ENCODE peak calls at places on chromosomes 12 and 14, in ten cellular contexts. P is astrocyte, C is AG10803, O is HCT116, V is Peyer's patch, U is thyroid gland, S is A549, R is pancreas, B is bronchial epithelial cell, N is heart left ventricle. W is an unnamed sample.
A peak's percentile ranks its signal among the peaks of the same experiment; 100 is the strongest.

GRCh38 chr14:74591899-74592298 is 20.1 kb downstream of the LTBP2 start:
- DNase-seq in P (no peak), C (peak; percentile 65), O (no peak), V (no peak), U (peak; percentile 89), S (no peak), R (no peak), B (no peak), N (peak; percentile 51), W (no peak)

GRCh38 chr14:20328705-20329104 is 4.4 kb downstream of the CCNB1IP1 start:
- DNase-seq in P (no peak), C (no peak), O (no peak), V (no peak), U (no peak), S (no peak), R (no peak), B (no peak), N (no peak), W (no peak)

GRCh38 chr12:64733857-64734256 is 25.3 kb downstream of the GNS start:
- DNase-seq in P (no peak), C (peak; percentile 15), O (peak; percentile 23), V (no peak), U (peak; percentile 59), S (peak; percentile 28), R (no peak), B (peak; percentile 95), N (peak; percentile 88), W (no peak)

GRCh38 chr14:92952497-92953298 is 29.7 kb downstream of the CHGA start:
- DNase-seq in P (no peak), C (no peak), O (no peak), V (no peak), U (no peak), S (no peak), R (no peak), B (no peak), N (peak; percentile 68), W (no peak)

GRCh38 chr12:127903146-127903545 is 363.8 kb upstream of the TMEM132C start:
- DNase-seq in P (peak; percentile 74), C (peak; percentile 86), O (no peak), V (no peak), U (peak; percentile 15), S (no peak), R (no peak), B (no peak), N (no peak), W (no peak)

GRCh38 chr14:63045612-63046320 is 508 bp upstream of the KCNH5 start:
- DNase-seq in P (peak; percentile 39), C (peak; percentile 1), O (no peak), V (no peak), U (peak; percentile 3), S (peak; percentile 21), R (peak; percentile 65), B (no peak), N (no peak), W (no peak)

GRCh38 chr12:22083167-22083566 is 37.1 kb downstream of the CMAS start:
- DNase-seq in P (peak; percentile 19), C (peak; percentile 38), O (peak; percentile 12), V (no peak), U (no peak), S (no peak), R (no peak), B (peak; percentile 50), N (no peak), W (no peak)

GRCh38 chr14:64387232-64387737 is 868 bp upstream of the MTHFD1 start:
- DNase-seq in P (peak; percentile 20), C (peak; percentile 32), O (no peak), V (no peak), U (peak; percentile 9), S (peak; percentile 41), R (no peak), B (peak; percentile 10), N (no peak), W (no peak)

GRCh38 chr14:20662968-20663731 is 21.2 kb upstream of the RNASE4 start:
- DNase-seq in P (peak; percentile 6), C (peak; percentile 52), O (peak; percentile 92), V (peak; percentile 88), U (peak; percentile 45), S (peak; percentile 74), R (peak; percentile 74), B (peak; percentile 85), N (no peak), W (peak; percentile 74)

GRCh38 chr14:51310453-51311074 is 70.5 kb downstream of the TMX1 start:
- DNase-seq in P (peak; percentile 87), C (peak; percentile 88), O (no peak), V (no peak), U (no peak), S (no peak), R (no peak), B (no peak), N (no peak), W (no peak)

GRCh38 chr14:96122496-96122895 is 82.1 kb upstream of the BDKRB2 start:
- DNase-seq in P (peak; percentile 18), C (no peak), O (no peak), V (no peak), U (no peak), S (no peak), R (no peak), B (no peak), N (no peak), W (no peak)

GRCh38 chr12:51846911-51847829 is 1.3 kb downstream of the FIGNL2 start:
- DNase-seq in P (no peak), C (no peak), O (no peak), V (peak; percentile 72), U (peak; percentile 34), S (peak; percentile 62), R (peak; percentile 72), B (no peak), N (peak; percentile 60), W (no peak)

DNA sequence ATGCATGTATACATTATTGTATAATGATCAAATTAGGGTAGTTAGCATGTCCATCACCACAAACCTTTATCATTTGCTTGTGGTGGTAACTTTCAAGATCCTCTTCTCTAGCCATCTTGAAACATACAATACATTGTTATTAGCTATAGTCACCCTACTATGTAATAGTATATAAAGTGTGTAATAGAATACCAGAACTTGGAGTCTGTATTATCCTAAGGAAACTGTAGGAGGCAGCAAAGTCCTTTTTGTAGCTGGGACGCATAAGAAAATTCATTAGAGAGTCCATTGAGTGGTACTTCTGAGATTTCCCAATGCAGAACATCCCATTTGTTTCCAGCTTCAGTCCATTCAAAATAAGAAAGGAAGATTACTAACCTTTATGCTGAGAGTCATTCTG is 325.9 kb upstream of the LRFN5 start:
- DNase-seq in P (no peak), C (no peak), O (no peak), V (no peak), U (no peak), S (no peak), R (no peak), B (peak; percentile 0), N (no peak), W (no peak)
- TF ChIP-seq CTCF in P (no peak), C (peak; percentile 10), O (no peak), V (no peak), U (no peak), S (no peak), R (no peak), B (no peak), N (no peak), W (no peak)

GRCh38 chr14:100708349-100709217 is 18.1 kb upstream of the DLK1 start:
- DNase-seq in P (no peak), C (no peak), O (peak; percentile 35), V (no peak), U (peak; percentile 63), S (no peak), R (peak; percentile 81), B (peak; percentile 32), N (peak; percentile 78), W (peak; percentile 68)

GRCh38 chr14:100711117-100711462 is 15.6 kb upstream of the DLK1 start:
- DNase-seq in P (no peak), C (no peak), O (no peak), V (no peak), U (no peak), S (no peak), R (peak; percentile 73), B (no peak), N (peak; percentile 49), W (no peak)

GRCh38 chr14:100710391-100711116 is 16.1 kb upstream of the DLK1 start:
- DNase-seq in P (no peak), C (no peak), O (no peak), V (no peak), U (no peak), S (no peak), R (no peak), B (no peak), N (no peak), W (no peak)

GRCh38 chr14:100709956-100710284 is 16.8 kb upstream of the DLK1 start:
- DNase-seq in P (no peak), C (no peak), O (no peak), V (no peak), U (no peak), S (no peak), R (no peak), B (no peak), N (no peak), W (no peak)

GRCh38 chr14:100709252-100709955 is 17.3 kb upstream of the DLK1 start:
- DNase-seq in P (no peak), C (no peak), O (no peak), V (no peak), U (peak; percentile 6), S (peak; percentile 26), R (no peak), B (no peak), N (no peak), W (no peak)
- H3K4me3 ChIP-seq in P (peak overlapping the region; percentile 51), C (no peak overlapping the region), O (no peak overlapping the region), V (no peak overlapping the region), U (no peak overlapping the region), S (no peak overlapping the region), R (no peak overlapping the region), B (no peak overlapping the region), N (no peak overlapping the region), W (no peak overlapping the region)

DNA sequence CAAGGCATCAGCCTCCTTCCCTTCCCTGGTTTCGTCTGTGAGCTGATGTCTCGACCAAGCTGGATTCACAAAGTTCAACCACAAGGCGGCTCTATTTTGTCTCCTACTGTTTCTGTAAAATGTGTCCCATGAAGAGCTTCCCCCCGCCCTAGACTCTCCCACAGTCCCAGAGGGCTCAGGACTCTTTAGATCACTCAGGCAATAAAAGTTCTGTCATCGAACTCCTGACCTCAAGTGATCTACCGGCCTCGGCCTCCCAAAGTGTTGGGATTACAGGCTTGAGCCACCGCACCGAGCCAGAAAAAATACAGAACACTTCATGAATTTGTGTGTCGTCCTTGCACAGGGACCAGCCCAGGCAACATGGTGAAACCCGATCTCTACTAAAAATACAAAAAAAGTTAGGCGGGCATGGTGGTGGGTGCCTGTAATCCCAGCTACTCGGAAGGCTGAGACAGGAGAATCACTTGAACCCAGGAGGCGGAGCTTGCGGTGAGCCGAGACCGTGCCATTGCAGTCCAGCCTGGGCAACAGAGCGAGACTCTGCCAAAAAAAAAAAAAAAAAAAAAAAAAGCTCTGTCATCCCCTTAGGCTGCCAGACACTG is 149.4 kb downstream of the BCL11B start:
- DNase-seq in P (no peak), C (no peak), O (no peak), V (no peak), U (no peak), S (no peak), R (no peak), B (no peak), N (no peak), W (peak; percentile 14)
- TF ChIP-seq CTCF in P (no peak), C (no peak), O (peak; percentile 14), V (no peak), U (no peak), S (no peak), R (no peak), B (no peak), N (no peak), W (no peak)

DNA sequence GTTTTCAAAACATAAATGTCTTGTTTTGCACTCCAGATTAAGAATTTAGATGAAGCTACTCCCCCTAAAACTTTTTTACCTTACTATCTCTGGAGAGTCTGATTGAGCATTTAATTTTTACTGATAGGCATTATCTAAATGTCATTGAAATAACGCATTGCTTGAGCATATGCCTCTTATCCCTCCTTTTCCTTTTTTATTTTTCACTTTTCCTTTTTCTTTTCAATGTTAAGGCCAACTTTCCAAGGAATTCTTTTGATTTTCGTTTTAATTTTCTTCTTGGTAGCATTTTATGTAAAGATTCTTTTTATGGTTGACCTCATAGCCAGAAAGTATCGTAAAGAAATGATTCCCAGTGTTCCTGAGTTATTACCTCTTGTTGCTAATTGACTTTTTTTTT is 2.9 kb downstream of the SRP54 start:
- DNase-seq in P (no peak), C (no peak), O (no peak), V (no peak), U (no peak), S (no peak), R (no peak), B (no peak), N (no peak), W (no peak)
- H3K4me3 ChIP-seq in P (no peak overlapping the region), C (no peak overlapping the region), O (no peak overlapping the region), V (no peak overlapping the region), U (no peak overlapping the region), S (no peak overlapping the region), R (peak overlapping the region; percentile 75), B (no peak overlapping the region), N (no peak overlapping the region), W (no peak overlapping the region)

W was measured in lung.